ENCODE peak calls at places on chromosomes 4 and X, in nine cellular contexts. R, H, C, Q, X, A, O, U and K are unnamed samples.

GRCh38 chrX:56314334-56314733 is 82.2 kb downstream of the KLF8 start:
- DNase-seq in H (no peak), U (no peak), R (peak; percentile 3), O (no peak), C (no peak), A (no peak), X (no peak), Q (peak; percentile 6), K (no peak)

GRCh38 chrX:41889317-41890025 is 33.9 kb downstream of the CASK start:
- DNase-seq in O (peak; percentile 34), U (no peak), H (no peak), Q (no peak), R (no peak), A (no peak), C (no peak), X (peak; percentile 27), K (peak; percentile 58)

GRCh38 chr4:163448541-163449203 is 24.9 kb downstream of the TKTL2 start:
- DNase-seq in A (no peak), Q (no peak), O (peak; percentile 1), X (peak; percentile 47), C (no peak), U (peak; percentile 9), H (no peak), R (no peak), K (peak; percentile 76)

GRCh38 chr4:19945979-19946380 is 305.7 kb upstream of the SLIT2 start:
- DNase-seq in U (peak; percentile 100), X (peak; percentile 86), H (no peak), R (no peak), C (no peak), A (no peak), Q (no peak), O (peak; percentile 98), K (peak; percentile 98)

GRCh38 chr4:57100979-57101629 is 9.1 kb downstream of the IGFBP7 start:
- DNase-seq in Q (no peak), U (no peak), O (peak; percentile 19), X (peak; percentile 59), H (no peak), R (no peak), C (no peak), A (no peak), K (no peak)

GRCh38 chr4:158122501-158122900 is 50.3 kb downstream of the GASK1B start:
- DNase-seq in Q (no peak), C (no peak), R (no peak), U (no peak), A (no peak), X (peak; percentile 52), H (no peak), O (peak; percentile 34), K (no peak)

GRCh38 chr4:128060130-128060619 is 937 bp upstream of the LARP1B start:
- DNase-seq in X (no peak), A (peak; percentile 34), R (peak; percentile 24), O (no peak), U (no peak), C (no peak), Q (no peak), H (no peak), K (peak; percentile 30)

GRCh38 chr4:59966758-59967157 is 1233.4 kb upstream of the ADGRL3 start:
- DNase-seq in R (no peak), H (no peak), C (no peak), U (no peak), A (no peak), X (peak; percentile 30), Q (no peak), O (no peak), K (peak; percentile 43)

GRCh38 chr4:76550966-76551780 is 116.1 kb downstream of the SHROOM3 start:
- DNase-seq in Q (no peak), C (no peak), U (no peak), X (no peak), H (no peak), O (no peak), A (no peak), R (no peak), K (peak; percentile 44)